ENCODE peak calls at places on chromosomes 6 and 20, in four cellular contexts. N is heart right ventricle, P is neuronal stem cell, A is NCI-H460. B is an unnamed sample.

GRCh38 chr20:1734269-1734858 is 76.8 kb upstream of the SIRPG start:
- DNase-seq in N (no peak), P (no peak), A (no peak), B (peak; percentile 11)

GRCh38 chr6:113375950-113376846 is 480.9 kb upstream of the MARCKS start:
- DNase-seq in N (no peak), P (no peak), A (no peak), B (no peak)

GRCh38 chr6:42099340-42100028 is 42.9 kb downstream of the C6orf132 start:
- DNase-seq in N (no peak), P (no peak), A (no peak), B (no peak)

GRCh38 chr6:38179300-38179699 is 359.8 kb downstream of the ZFAND3 start:
- DNase-seq in N (no peak), P (no peak), A (no peak), B (no peak)

GRCh38 chr6:44129841-44130322 is 2.5 kb downstream of the TMEM63B start:
- DNase-seq in N (no peak), P (no peak), A (no peak), B (no peak)

GRCh38 chr6:94377835-94378234 is 958.5 kb upstream of the EPHA7 start:
- DNase-seq in N (no peak), P (no peak), A (no peak), B (no peak)

GRCh38 chr6:8074213-8074612 is 10.0 kb upstream of the BLOC1S5 start:
- DNase-seq in N (no peak), P (no peak), A (no peak), B (no peak)

GRCh38 chr20:48750941-48751620 is 76.7 kb downstream of the PREX1 start:
- DNase-seq in N (peak; percentile 66), P (peak; percentile 92), A (no peak), B (no peak)

GRCh38 chr20:22579119-22579427 is 5.3 kb downstream of the FOXA2 start:
- DNase-seq in N (no peak), P (peak; percentile 82), A (no peak), B (no peak)

GRCh38 chr6:152089992-152090391 is 282.5 kb downstream of the ESR1 start:
- DNase-seq in N (peak; percentile 11), P (no peak), A (no peak), B (no peak)

GRCh38 chr20:39851459-39851858 is 837.6 kb downstream of the MAFB start:
- DNase-seq in N (no peak), P (no peak), A (no peak), B (no peak)

GRCh38 chr20:5008743-5009142 is 7.4 kb upstream of the SLC23A2 start:
- DNase-seq in N (no peak), P (no peak), A (no peak), B (no peak)

GRCh38 chr6:81820979-81821378 is 68.5 kb upstream of the TENT5A start:
- DNase-seq in N (no peak), P (no peak), A (no peak), B (no peak)

GRCh38 chr20:35742741-35743523 is 872 bp upstream of the RBM39 start:
- DNase-seq in N (no peak), P (no peak), A (no peak), B (peak; percentile 68)

GRCh38 chr6:42158011-42158410 is 15.2 kb upstream of the GUCA1A start:
- DNase-seq in N (no peak), P (no peak), A (no peak), B (no peak)

GRCh38 chr20:19288061-19288460 is 75.6 kb downstream of the SLC24A3 start:
- DNase-seq in N (no peak), P (no peak), A (no peak), B (no peak)

GRCh38 chr6:129832299-129832698 is 28.8 kb downstream of the TMEM244 start:
- DNase-seq in N (no peak), P (no peak), A (no peak), B (no peak)

GRCh38 chr6:158211273-158212055 is 43.3 kb downstream of the GTF2H5 start:
- DNase-seq in N (no peak), P (no peak), A (no peak), B (no peak)

GRCh38 chr6:12490904-12491571 is 200.9 kb downstream of the EDN1 start:
- DNase-seq in N (no peak), P (no peak), A (no peak), B (peak; percentile 26)

GRCh38 chr20:6711950-6712634 is 55.4 kb upstream of the BMP2 start:
- DNase-seq in N (no peak), P (no peak), A (peak; percentile 37), B (no peak)

GRCh38 chr20:48886189-48886588 is 35.3 kb upstream of the ARFGEF2 start:
- DNase-seq in N (peak; percentile 22), P (no peak), A (no peak), B (no peak)

B was measured in SW 1271.